ENCODE peak calls at places on chromosome 9, in nine cellular contexts. U is WTC11; X is Caki2; Q is NCI-H1417; I is stimulated activated effector memory CD8-positive, alpha-beta T cell treated with anti-CD3 and anti-CD28 coated beads, Interleukin-12 subunit alpha, Interleukin-12 subunit beta, amount 100 ng/mL, for 72 hours; K is OCI-M1; E is kidney tubule cell; Z is left colon; Y is AG09309. B is an unnamed sample.

GRCh38 chr9:122445155-122445749 is 32.5 kb downstream of the OR1J1 start:
- DNase-seq in X (no peak), Y (peak; percentile 85), E (no peak), U (no peak), Z (no peak), Q (no peak), K (peak; percentile 14), I (no peak), B (no peak)

GRCh38 chr9:109320338-109320733 is 523 bp downstream of the EPB41L4B start:
- DNase-seq in E (peak; percentile 49), Z (no peak), K (no peak), X (no peak), Y (no peak), Q (peak; percentile 62), I (no peak), U (no peak), B (peak; percentile 77)

GRCh38 chr9:4550777-4551476 is 60.7 kb downstream of the SLC1A1 start:
- DNase-seq in I (no peak), X (no peak), Z (no peak), E (peak; percentile 32), Q (no peak), K (no peak), Y (no peak), U (no peak), B (no peak)

GRCh38 chr9:37997636-37998374 is 71.2 kb downstream of the SHB start:
- DNase-seq in X (no peak), Q (no peak), Y (no peak), E (no peak), I (no peak), U (no peak), K (no peak), Z (peak; percentile 50), B (peak; percentile 54)

GRCh38 chr9:113178087-113178486 is 27.3 kb downstream of the SLC31A2 start:
- DNase-seq in I (no peak), U (no peak), Q (no peak), E (peak; percentile 76), K (no peak), X (no peak), Z (no peak), Y (peak; percentile 11), B (no peak)

GRCh38 chr9:107340920-107341632 is 58.0 kb downstream of the RAD23B start:
- DNase-seq in X (peak; percentile 53), U (peak; percentile 92), E (peak; percentile 76), Y (no peak), I (peak; percentile 80), Z (peak; percentile 73), K (peak; percentile 68), Q (peak; percentile 52), B (peak; percentile 69)

GRCh38 chr9:18548456-18548855 is 74.5 kb downstream of the ADAMTSL1 start:
- DNase-seq in E (no peak), Y (no peak), K (no peak), Q (no peak), I (no peak), X (no peak), U (no peak), Z (no peak), B (no peak)

GRCh38 chr9:18451409-18451808 is 22.5 kb upstream of the ADAMTSL1 start:
- DNase-seq in E (no peak), X (no peak), Z (no peak), I (no peak), Y (peak; percentile 74), Q (no peak), U (no peak), K (no peak), B (no peak)

GRCh38 chr9:3931058-3931457 is 368.8 kb downstream of the GLIS3 start:
- DNase-seq in K (no peak), U (no peak), X (no peak), Y (no peak), E (no peak), Q (no peak), I (no peak), Z (no peak), B (no peak)

GRCh38 chr9:127521919-127522304 is 70.6 kb downstream of the LRSAM1 start:
- DNase-seq in E (peak; percentile 62), K (no peak), Q (no peak), X (no peak), U (no peak), I (no peak), Z (peak; percentile 40), Y (no peak), B (peak; percentile 68)

GRCh38 chr9:69215774-69216482 is 41.9 kb downstream of the TJP2 start:
- DNase-seq in X (no peak), I (no peak), U (no peak), Q (no peak), K (peak; percentile 97), Z (no peak), Y (no peak), E (no peak), B (no peak)

GRCh38 chr9:99357575-99357974 is 135.5 kb downstream of the SEC61B start:
- DNase-seq in U (no peak), E (no peak), Y (no peak), X (no peak), Z (peak; percentile 30), K (no peak), I (no peak), Q (no peak), B (no peak)

GRCh38 chr9:107488400-107489143 is 997 bp downstream of the KLF4 start:
- DNase-seq in Z (peak; percentile 82), X (peak; percentile 49), K (no peak), E (peak; percentile 69), U (peak; percentile 46), I (no peak), Q (peak; percentile 74), Y (no peak), B (peak; percentile 86)

GRCh38 chr9:95074632-95075269 is 242.8 kb downstream of the FANCC start:
- DNase-seq in U (no peak), K (no peak), Q (peak; percentile 57), Y (no peak), Z (peak; percentile 72), X (no peak), E (peak; percentile 29), I (no peak), B (peak; percentile 90)

GRCh38 chr9:2722715-2723114 is 5.4 kb downstream of the KCNV2 start:
- DNase-seq in K (no peak), X (peak; percentile 36), E (peak; percentile 96), Z (no peak), Y (peak; percentile 64), Q (no peak), I (no peak), U (no peak), B (no peak)

GRCh38 chr9:115715656-115716055 is 437.9 kb upstream of the PAPPA start:
- DNase-seq in X (no peak), Z (no peak), E (no peak), Y (no peak), Q (no peak), U (no peak), K (no peak), I (no peak), B (no peak)

B was measured in pancreas.